ENCODE peak calls at places on chromosomes 11 and 22, in five cellular contexts. C, E, O, H and G are unnamed samples.

GRCh38 chr11:26297179-26297970 is 34.6 kb upstream of the ANO3 start:
- DNase-seq in C (peak; percentile 69), E (peak; percentile 19), O (no peak), H (no peak), G (peak; percentile 36)

GRCh38 chr11:93572171-93572570 is 29.0 kb upstream of the SMCO4 start:
- DNase-seq in C (no peak), E (no peak), O (no peak), H (no peak), G (no peak)

GRCh38 chr11:15276616-15277015 is 161.9 kb downstream of the INSC start:
- DNase-seq in C (no peak), E (no peak), O (no peak), H (no peak), G (peak; percentile 13)

GRCh38 chr11:45025716-45026492 is 75.2 kb upstream of the TP53I11 start:
- DNase-seq in C (no peak), E (no peak), O (no peak), H (peak; percentile 27), G (no peak)

GRCh38 chr11:83151274-83151977 is 5.5 kb upstream of the PCF11 start:
- DNase-seq in C (no peak), E (no peak), O (no peak), H (peak; percentile 68), G (peak; percentile 64)

GRCh38 chr11:67484847-67485311 is 2.1 kb downstream of the AIP start:
- DNase-seq in C (no peak), E (no peak), O (no peak), H (peak; percentile 57), G (no peak)

GRCh38 chr11:128215238-128215882 is 372.0 kb downstream of the ETS1 start:
- DNase-seq in C (no peak), E (no peak), O (no peak), H (no peak), G (no peak)

GRCh38 chr11:110184466-110184865 is 91.3 kb downstream of the ZC3H12C start:
- DNase-seq in C (no peak), E (no peak), O (no peak), H (no peak), G (no peak)

GRCh38 chr11:2732940-2733628 is 33.3 kb upstream of the KCNQ1OT1 start:
- DNase-seq in C (no peak), E (no peak), O (no peak), H (no peak), G (no peak)
- H3K4me1 ChIP-seq in C (no peaks in the 10 kb centered on the region), E (no peaks in the 10 kb centered on the region), O (no peaks in the 10 kb centered on the region), H (peaks cover 10% of the 10 kb centered on the region), G (peaks cover 25% of the 10 kb centered on the region)

GRCh38 chr11:13183826-13184196 is 93.8 kb upstream of the BMAL1 start:
- DNase-seq in C (no peak), E (no peak), O (no peak), H (no peak), G (no peak)
- H3K4me3 ChIP-seq in C (no peak overlapping the region), E (no peak overlapping the region), O (no peak overlapping the region), H (no peak overlapping the region), G (no peak overlapping the region)

GRCh38 chr11:1262172-1263006 is 39.5 kb downstream of the MUC5B start:
- DNase-seq in C (peak; percentile 86), E (peak; percentile 91), O (peak; percentile 96), H (peak; percentile 96), G (peak; percentile 95)
- H3K9me3 ChIP-seq in C (no peaks in the 10 kb centered on the region), E (no peaks in the 10 kb centered on the region), O (no peaks in the 10 kb centered on the region), H (no peaks in the 10 kb centered on the region), G (peaks cover 10% of the 10 kb centered on the region)

GRCh38 chr22:35915477-35916013 is 113.1 kb downstream of the RBFOX2 start:
- DNase-seq in C (no peak), E (no peak), O (no peak), H (no peak), G (no peak)

GRCh38 chr22:35912668-35913067 is 116.0 kb downstream of the RBFOX2 start:
- DNase-seq in C (peak; percentile 72), E (no peak), O (no peak), H (no peak), G (no peak)

GRCh38 chr22:35914357-35914664 is 114.3 kb downstream of the RBFOX2 start:
- DNase-seq in C (no peak), E (no peak), O (no peak), H (no peak), G (no peak)

GRCh38 chr22:35914665-35915476 is 113.8 kb downstream of the RBFOX2 start:
- DNase-seq in C (peak; percentile 40), E (peak; percentile 86), O (no peak), H (peak; percentile 68), G (peak; percentile 87)

GRCh38 chr22:35913925-35914324 is 114.7 kb downstream of the RBFOX2 start:
- DNase-seq in C (no peak), E (no peak), O (no peak), H (no peak), G (no peak)
- H3K4me1 ChIP-seq in C (peaks cover 26% of the 10 kb centered on the region), E (peaks cover 17% of the 10 kb centered on the region), O (peaks cover 69% of the 10 kb centered on the region), H (peaks cover 8% of the 10 kb centered on the region), G (peaks cover 37% of the 10 kb centered on the region)

DNA sequence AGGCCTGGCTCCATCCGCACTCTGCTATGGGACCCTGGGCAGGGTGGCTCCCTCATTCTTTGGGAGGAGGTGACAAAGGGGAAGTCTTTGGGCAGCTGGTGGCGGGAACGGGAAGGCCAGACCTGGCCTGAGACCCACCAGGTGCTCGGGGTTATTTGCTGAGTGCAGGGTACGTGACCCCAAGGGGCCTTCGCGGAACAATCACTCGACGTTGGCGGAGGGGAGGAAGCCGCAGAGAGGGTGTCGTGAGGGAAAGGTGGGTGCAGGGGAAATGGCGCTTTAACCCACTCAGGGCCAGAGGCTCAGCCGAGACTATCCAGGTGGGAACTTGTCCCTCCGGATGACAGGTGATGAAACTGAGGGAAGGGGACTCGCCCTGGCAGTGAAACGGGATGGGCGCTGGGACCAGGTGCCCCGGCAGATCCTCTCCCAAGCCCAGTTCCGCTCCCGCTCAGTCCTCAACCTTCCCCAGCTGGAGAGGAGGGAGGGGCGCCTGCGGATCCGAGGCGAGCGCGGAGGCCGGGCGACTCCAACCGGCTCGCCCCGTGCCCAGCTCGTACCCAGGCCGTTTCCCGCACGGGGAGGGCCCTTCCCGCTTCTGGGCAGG is 911 bp downstream of the A4GALT start:
- DNase-seq in C (no peak), E (no peak), O (no peak), H (no peak), G (no peak)
- H3K4me3 ChIP-seq in C (peak overlapping the region; percentile 53), E (peak overlapping the region; percentile 83), O (peak overlapping the region; percentile 98), H (peak overlapping the region; percentile 67), G (peak overlapping the region; percentile 70)

GRCh38 chr22:49239264-49240015 is 588.2 kb downstream of the BRD1 start:
- DNase-seq in C (no peak), E (no peak), O (peak; percentile 83), H (no peak), G (no peak)

GRCh38 chr22:49238181-49239141 is 589.2 kb downstream of the BRD1 start:
- DNase-seq in C (no peak), E (peak; percentile 2), O (peak; percentile 75), H (no peak), G (no peak)

GRCh38 chr22:49240472-49240871 is 587.2 kb downstream of the BRD1 start:
- DNase-seq in C (no peak), E (peak; percentile 1), O (peak; percentile 89), H (no peak), G (no peak)

GRCh38 chr22:49241174-49241851 is 586.4 kb downstream of the BRD1 start:
- DNase-seq in C (no peak), E (peak; percentile 1), O (peak; percentile 70), H (no peak), G (no peak)

DNA sequence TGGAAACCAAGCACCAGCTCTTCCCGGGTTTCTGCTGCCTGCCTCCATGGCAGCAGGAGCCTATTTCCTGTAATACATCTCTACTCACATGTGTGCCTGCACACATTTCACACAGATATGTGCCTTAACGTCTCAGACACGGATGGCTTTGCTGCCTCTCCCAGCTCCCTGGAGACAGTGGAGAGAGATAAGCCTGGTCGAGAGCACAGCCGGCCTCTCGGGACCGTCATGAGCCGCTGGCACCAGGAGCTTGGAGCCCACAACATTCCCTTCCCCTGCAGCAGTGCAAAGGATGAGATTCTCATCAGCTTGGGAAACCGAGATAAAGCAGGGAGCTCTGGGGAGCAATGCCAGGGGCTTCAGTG is 587.7 kb downstream of the BRD1 start:
- DNase-seq in C (no peak), E (peak; percentile 1), O (peak; percentile 89), H (no peak), G (no peak)
- H3K9me3 ChIP-seq in C (no peaks in the 10 kb centered on the region), E (no peaks in the 10 kb centered on the region), O (no peaks in the 10 kb centered on the region), H (no peaks in the 10 kb centered on the region), G (no peaks in the 10 kb centered on the region)